ENCODE peak calls at places on chromosomes 4 and X, in five cellular contexts. F, D, J, N and P are unnamed samples.

GRCh38 chr4:73197220-73197619 is 61.4 kb downstream of the ANKRD17 start:
- DNase-seq in J (no peak), D (peak), F (no peak), N (no peak), P (peak)

GRCh38 chrX:74246524-74246923 is 57.5 kb upstream of the ZCCHC13 start:
- DNase-seq in J (no peak), D (peak), F (no peak), N (no peak), P (peak)

GRCh38 chrX:153861147-153861546 is 24.8 kb downstream of the L1CAM start:
- DNase-seq in J (no peak), F (no peak), D (no peak), N (no peak), P (no peak)

GRCh38 chr4:20658456-20658855 is 41.8 kb upstream of the PACRGL start:
- DNase-seq in J (no peak), D (no peak), F (no peak), N (no peak), P (no peak)

GRCh38 chr4:44965446-44966095 is 239.2 kb upstream of the GNPDA2 start:
- DNase-seq in F (no peak), J (no peak), N (no peak), D (no peak), P (no peak)

GRCh38 chrX:64975989-64976672 is at the start of gene ZC4H2:
- DNase-seq in N (peak), F (peak), J (peak), D (peak), P (peak)

GRCh38 chr4:77092832-77093800 is 17.3 kb upstream of the CCNI start:
- DNase-seq in F (no peak), N (no peak), D (no peak), J (peak), P (peak)

GRCh38 chr4:109025471-109026076 is 262.7 kb upstream of the ETNPPL start:
- DNase-seq in F (no peak), J (no peak), D (no peak), N (no peak), P (peak)

GRCh38 chr4:159674241-159674640 is 571.4 kb downstream of the RAPGEF2 start:
- DNase-seq in D (no peak), N (no peak), J (no peak), F (no peak), P (no peak)

GRCh38 chr4:45679411-45679810 is 444.4 kb downstream of the GABRG1 start:
- DNase-seq in N (no peak), D (no peak), F (no peak), J (no peak), P (no peak)

GRCh38 chr4:84324850-84325249 is 174.2 kb downstream of the NKX6-1 start:
- DNase-seq in D (no peak), N (no peak), J (no peak), F (no peak), P (no peak)

GRCh38 chrX:100413231-100413630 is 3.2 kb upstream of the PCDH19 start:
- DNase-seq in N (no peak), J (peak), D (peak), F (no peak), P (peak)

GRCh38 chr4:74483226-74483911 is 38.4 kb downstream of the AREG start:
- DNase-seq in J (no peak), F (no peak), N (no peak), D (no peak), P (no peak)

GRCh38 chr4:133316874-133317273 is 167.8 kb downstream of the PCDH10 start:
- DNase-seq in J (no peak), D (no peak), F (no peak), N (no peak), P (no peak)

GRCh38 chr4:69589884-69590283 is 49.6 kb downstream of the UGT2A2 start:
- DNase-seq in N (no peak), D (no peak), J (no peak), F (no peak), P (no peak)

GRCh38 chrX:11241720-11242119 is 51.5 kb upstream of the AMELX start:
- DNase-seq in F (no peak), N (no peak), J (no peak), D (no peak), P (peak)

GRCh38 chrX:139640259-139640658 is 67.7 kb downstream of the MCF2 start:
- DNase-seq in N (no peak), D (no peak), F (no peak), J (no peak), P (no peak)

GRCh38 chrX:50581405-50581804 is 110.8 kb upstream of the DGKK start:
- DNase-seq in N (no peak), J (no peak), F (no peak), D (no peak), P (no peak)

GRCh38 chrX:68721546-68721945 is 74.1 kb downstream of the STARD8 start:
- DNase-seq in F (no peak), N (no peak), D (no peak), J (no peak), P (no peak)

GRCh38 chr4:6252051-6252450 is 17.6 kb upstream of the WFS1 start:
- DNase-seq in F (no peak), N (no peak), J (no peak), D (no peak), P (no peak)

GRCh38 chr4:152896819-152897218 is 39.3 kb upstream of the FHDC1 start:
- DNase-seq in D (peak), N (no peak), J (no peak), F (no peak), P (peak)

GRCh38 chrX:143581260-143581659 is 54.6 kb downstream of the SLITRK4 start:
- DNase-seq in D (no peak), F (no peak), J (no peak), N (no peak), P (no peak)

GRCh38 chrX:155768036-155768769 is 112.9 kb upstream of the VAMP7 start:
- DNase-seq in F (no peak), D (peak), J (peak), N (no peak), P (peak)

GRCh38 chrX:14865201-14865600 is 7.7 kb downstream of the FANCB start:
- DNase-seq in N (no peak), F (no peak), D (peak), J (no peak), P (peak)

GRCh38 chr4:169791527-169792156 is 33.9 kb upstream of the HPF1 start:
- DNase-seq in J (peak), D (peak), F (peak), N (peak), P (peak)

GRCh38 chrX:46587158-46587557 is 13.6 kb downstream of the CHST7 start:
- DNase-seq in D (peak), J (peak), N (no peak), F (no peak), P (peak)

GRCh38 chrX:9662148-9662547 is 103.5 kb downstream of the GPR143 start:
- DNase-seq in F (no peak), D (peak), N (no peak), J (no peak), P (peak)

GRCh38 chrX:123348468-123348867 is 164.4 kb downstream of the GRIA3 start:
- DNase-seq in N (no peak), J (peak), F (no peak), D (no peak), P (no peak)

GRCh38 chrX:155966876-155967275 is 30.6 kb upstream of the IL9R start:
- DNase-seq in J (peak), D (no peak), N (no peak), F (peak), P (peak)

GRCh38 chr4:108891921-108892320 is 129.1 kb upstream of the ETNPPL start:
- DNase-seq in J (no peak), F (no peak), D (no peak), N (no peak), P (no peak)

GRCh38 chrX:17397074-17397473 is 22.1 kb downstream of the NHS start:
- DNase-seq in F (no peak), N (no peak), J (peak), D (peak), P (no peak)

GRCh38 chr4:130238121-130238520 is 1142.2 kb downstream of the C4orf33 start:
- DNase-seq in F (no peak), J (no peak), N (no peak), D (no peak), P (no peak)

GRCh38 chrX:45164021-45164621 is 36.6 kb downstream of the DIPK2B start:
- DNase-seq in D (no peak), J (no peak), N (no peak), F (no peak), P (no peak)

GRCh38 chr4:147772056-147772455 is 40.2 kb downstream of the ARHGAP10 start:
- DNase-seq in J (no peak), F (no peak), D (no peak), N (no peak), P (no peak)

GRCh38 chrX:39133971-39134370 is 332.7 kb downstream of the MID1IP1 start:
- DNase-seq in D (no peak), F (peak), J (peak), N (no peak), P (no peak)

GRCh38 chrX:131677655-131678628 is 134.1 kb downstream of the OR13H1 start:
- DNase-seq in D (peak), N (peak), J (peak), F (peak), P (peak)

DNA sequence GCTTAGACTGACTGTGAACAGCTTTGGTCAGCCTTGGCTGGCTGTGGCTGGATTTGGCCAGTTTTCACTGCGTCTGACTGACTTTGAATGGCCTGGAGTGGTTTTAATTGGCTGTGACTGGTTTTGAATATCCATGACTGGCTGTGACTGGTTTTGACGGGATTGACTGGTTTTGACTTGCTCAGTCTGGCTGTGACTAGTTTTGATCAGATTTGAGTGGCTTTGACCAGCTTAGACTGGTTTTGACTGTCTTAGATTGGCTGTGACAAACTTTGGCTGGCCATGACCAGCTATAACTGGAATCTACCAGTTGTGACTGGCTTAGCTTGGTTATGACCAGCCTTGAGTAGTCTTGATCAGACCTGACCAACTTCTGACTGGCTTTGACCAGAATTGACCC is 168.4 kb upstream of the AMOT start:
- DNase-seq in D (no peak), J (no peak), N (no peak), F (no peak), P (no peak)
- H2BK15ac ChIP-seq in D (no peak), J (no peak), N (no peak), F (no peak), P (no peak)

GRCh38 chrX:40996886-40997530 is 88.2 kb upstream of the USP9X start:
- DNase-seq in D (peak), N (peak), J (peak), F (no peak), P (peak)
- H2BK15ac ChIP-seq in D (peak), N (no peak), J (no peak), F (no peak), P (no peak)

GRCh38 chr4:1890979-1891378 is 19.8 kb downstream of the NSD2 start:
- DNase-seq in F (no peak), D (no peak), N (no peak), J (no peak), P (no peak)

GRCh38 chr4:1882850-1883271 is 11.7 kb downstream of the NSD2 start:
- DNase-seq in F (no peak), N (no peak), D (no peak), J (no peak), P (no peak)

GRCh38 chr4:1883583-1883982 is 12.4 kb downstream of the NSD2 start:
- DNase-seq in F (no peak), D (no peak), N (no peak), J (no peak), P (no peak)

GRCh38 chr4:1885414-1885813 is 14.2 kb downstream of the NSD2 start:
- DNase-seq in D (no peak), F (no peak), N (no peak), J (no peak), P (no peak)

DNA sequence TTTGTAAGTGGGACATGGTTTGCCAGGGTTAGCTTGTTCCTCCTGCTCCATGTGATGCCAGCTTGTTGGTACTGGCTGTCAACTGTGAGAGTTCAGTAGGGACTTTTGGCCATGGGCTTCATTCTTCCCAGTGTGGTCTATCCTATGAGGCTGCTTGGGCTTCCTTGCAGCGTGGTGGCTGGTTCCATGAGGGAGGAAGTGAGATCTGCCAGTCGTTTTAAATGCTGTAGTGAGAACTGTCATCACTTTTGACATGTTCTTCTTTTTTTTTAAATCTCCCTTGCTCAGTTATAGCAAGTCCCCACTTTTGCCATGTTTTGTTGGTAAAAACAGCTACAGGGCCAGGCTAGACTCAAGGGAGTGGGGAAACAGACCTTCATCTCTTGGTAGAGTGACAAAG is 15.9 kb downstream of the NSD2 start:
- DNase-seq in D (no peak), N (no peak), J (no peak), F (no peak), P (no peak)
- H2BK15ac ChIP-seq in D (no peak), N (no peak), J (no peak), F (no peak), P (no peak)

GRCh38 chr4:8394806-8395205 is 45.7 kb downstream of the ACOX3 start:
- DNase-seq in F (no peak), D (no peak), N (no peak), J (no peak), P (no peak)
- H2BK15ac ChIP-seq in F (peak), D (no peak), N (no peak), J (no peak), P (no peak)

GRCh38 chr4:98546910-98547544 is 111.4 kb downstream of the TSPAN5 start:
- DNase-seq in J (no peak), N (no peak), F (no peak), D (peak), P (no peak)
- H2BK15ac ChIP-seq in J (no peak), N (no peak), F (no peak), D (no peak), P (no peak)

DNA sequence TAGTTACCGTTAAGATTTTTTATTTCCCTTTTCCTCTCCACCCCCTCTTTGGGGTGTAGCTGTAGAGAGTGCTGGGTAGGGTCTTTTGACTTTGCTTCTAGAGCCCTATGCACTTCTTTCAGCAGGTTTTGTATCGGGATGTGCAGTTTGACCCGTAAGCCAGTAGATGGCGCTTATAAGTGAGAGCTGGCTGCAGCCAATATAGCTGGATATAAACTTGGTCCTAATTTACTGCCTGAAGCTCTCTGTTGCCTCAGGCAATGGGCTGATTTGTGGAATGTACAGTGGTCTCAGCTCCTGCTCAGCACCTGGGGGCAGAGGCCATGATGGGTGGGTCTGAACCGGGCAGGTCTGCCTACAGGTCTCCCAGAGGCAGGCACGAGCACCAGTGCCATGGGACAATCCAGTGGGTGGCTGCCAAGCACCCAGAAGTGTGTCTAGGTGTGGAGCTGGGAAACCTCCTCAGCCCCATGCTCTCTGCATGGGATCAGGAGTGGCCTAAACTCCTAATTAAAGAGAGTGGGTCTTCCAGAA is 146.5 kb downstream of the SPANXN1 start:
- DNase-seq in D (no peak), J (peak), F (no peak), N (no peak), P (no peak)
- H2BK15ac ChIP-seq in D (no peak), J (no peak), F (no peak), N (no peak), P (no peak)

GRCh38 chrX:134737061-134737460 is 78.8 kb upstream of the PLAC1 start:
- DNase-seq in D (peak), N (no peak), J (no peak), F (no peak), P (peak)

GRCh38 chrX:134741801-134742200 is 83.5 kb upstream of the PLAC1 start:
- DNase-seq in D (no peak), N (no peak), J (no peak), F (no peak), P (no peak)

GRCh38 chrX:134737721-134738369 is 79.6 kb upstream of the PLAC1 start:
- DNase-seq in F (no peak), J (no peak), D (no peak), N (no peak), P (peak)

GRCh38 chrX:134736351-134736750 is 78.1 kb upstream of the PLAC1 start:
- DNase-seq in J (no peak), F (no peak), D (no peak), N (no peak), P (no peak)

DNA sequence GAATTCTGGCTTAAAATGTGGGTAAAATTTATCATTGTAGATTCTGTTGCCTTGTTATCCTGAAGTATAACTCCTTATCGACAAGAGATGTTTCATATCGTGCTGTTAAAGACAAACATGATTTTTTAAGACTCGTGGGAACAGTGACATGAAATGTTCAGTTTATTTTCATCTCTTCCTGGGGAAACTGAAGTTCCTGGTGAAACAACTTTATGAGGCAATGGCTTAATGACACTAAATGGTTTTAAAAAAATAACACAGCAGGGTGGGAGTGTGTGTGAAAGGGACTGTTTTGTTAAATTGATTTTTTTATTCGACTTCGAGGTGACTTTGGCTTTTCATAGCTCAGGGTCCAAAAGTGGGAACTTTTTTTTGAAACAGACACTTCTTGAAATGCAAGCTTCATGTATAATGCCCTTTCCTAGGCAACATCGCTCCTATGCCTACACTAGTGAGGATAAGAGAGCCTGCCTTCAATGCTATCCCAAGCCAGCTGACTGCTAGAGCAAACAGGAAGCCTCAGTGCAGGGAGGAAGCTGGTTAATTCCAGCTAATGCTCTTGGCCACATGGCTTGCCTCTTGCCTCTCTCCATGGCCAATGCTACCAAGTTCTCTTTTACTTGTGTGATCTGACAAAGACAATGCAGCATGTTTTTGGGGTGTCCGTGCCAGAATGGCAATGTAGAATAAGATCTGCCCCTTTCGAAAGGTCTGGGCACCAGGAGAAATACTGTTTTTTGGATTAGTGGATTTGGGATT is 80.9 kb upstream of the PLAC1 start:
- DNase-seq in J (no peak), F (no peak), N (no peak), D (no peak), P (no peak)
- H2BK15ac ChIP-seq in J (no peak), F (no peak), N (no peak), D (no peak), P (no peak)